ENCODE peak calls at places on chromosomes 13 and 19, in ten cellular contexts. One of them, this sample, is unnamed.

GRCh38 chr19:55080121-55080914 is 4.6 kb downstream of the EPS8L1 start:
- DNase-seq in caudate nucleus: peak
- DNase-seq in activated CD8-positive, alpha-beta memory T cell treated with anti-CD3 and anti-CD28 coated beads for 24 hours: peak
- DNase-seq in DMS153: peak
- DNase-seq in Ammon's horn: no peak
- DNase-seq in stimulated activated CD8-positive, alpha-beta memory T cell treated with anti-CD3 and anti-CD28 coated beads, Interleukin-4, amount 100 ng/mL, for 1 hour: no peak
- DNase-seq in MV-4-11: peak
- DNase-seq in activated naive CD4-positive, alpha-beta T cell treated with anti-CD3 and anti-CD28 coated beads, Interleukin-2, amount 50 U/mL, for 16 hours: peak
- DNase-seq in progenitor cell of endocrine pancreas: no peak
- DNase-seq in fibroblast of the conjunctiva: peak
- DNase-seq in this sample: no peak

GRCh38 chr13:110201114-110201513 is 105.8 kb downstream of the COL4A1 start:
- DNase-seq in Ammon's horn: no peak
- DNase-seq in stimulated activated CD8-positive, alpha-beta memory T cell treated with anti-CD3 and anti-CD28 coated beads, Interleukin-4, amount 100 ng/mL, for 1 hour: no peak
- DNase-seq in DMS153: no peak
- DNase-seq in activated CD8-positive, alpha-beta memory T cell treated with anti-CD3 and anti-CD28 coated beads for 24 hours: no peak
- DNase-seq in MV-4-11: no peak
- DNase-seq in fibroblast of the conjunctiva: no peak
- DNase-seq in caudate nucleus: no peak
- DNase-seq in activated naive CD4-positive, alpha-beta T cell treated with anti-CD3 and anti-CD28 coated beads, Interleukin-2, amount 50 U/mL, for 16 hours: no peak
- DNase-seq in progenitor cell of endocrine pancreas: no peak
- DNase-seq in this sample: no peak

GRCh38 chr19:6970478-6970877 is 50.8 kb downstream of the MBD3L2B start:
- DNase-seq in progenitor cell of endocrine pancreas: no peak
- DNase-seq in caudate nucleus: no peak
- DNase-seq in DMS153: no peak
- DNase-seq in activated naive CD4-positive, alpha-beta T cell treated with anti-CD3 and anti-CD28 coated beads, Interleukin-2, amount 50 U/mL, for 16 hours: no peak
- DNase-seq in activated CD8-positive, alpha-beta memory T cell treated with anti-CD3 and anti-CD28 coated beads for 24 hours: no peak
- DNase-seq in fibroblast of the conjunctiva: no peak
- DNase-seq in MV-4-11: peak
- DNase-seq in stimulated activated CD8-positive, alpha-beta memory T cell treated with anti-CD3 and anti-CD28 coated beads, Interleukin-4, amount 100 ng/mL, for 1 hour: no peak
- DNase-seq in Ammon's horn: peak
- DNase-seq in this sample: no peak

GRCh38 chr13:19587635-19588300 is 26.4 kb upstream of the TPTE2 start:
- DNase-seq in MV-4-11: peak
- DNase-seq in activated naive CD4-positive, alpha-beta T cell treated with anti-CD3 and anti-CD28 coated beads, Interleukin-2, amount 50 U/mL, for 16 hours: no peak
- DNase-seq in caudate nucleus: peak
- DNase-seq in activated CD8-positive, alpha-beta memory T cell treated with anti-CD3 and anti-CD28 coated beads for 24 hours: no peak
- DNase-seq in progenitor cell of endocrine pancreas: no peak
- DNase-seq in Ammon's horn: peak
- DNase-seq in DMS153: peak
- DNase-seq in fibroblast of the conjunctiva: peak
- DNase-seq in stimulated activated CD8-positive, alpha-beta memory T cell treated with anti-CD3 and anti-CD28 coated beads, Interleukin-4, amount 100 ng/mL, for 1 hour: no peak
- DNase-seq in this sample: no peak

GRCh38 chr19:1259206-1259872 is 9.8 kb upstream of the CIRBP start:
- DNase-seq in progenitor cell of endocrine pancreas: no peak
- DNase-seq in activated naive CD4-positive, alpha-beta T cell treated with anti-CD3 and anti-CD28 coated beads, Interleukin-2, amount 50 U/mL, for 16 hours: peak
- DNase-seq in DMS153: no peak
- DNase-seq in fibroblast of the conjunctiva: no peak
- DNase-seq in MV-4-11: peak
- DNase-seq in stimulated activated CD8-positive, alpha-beta memory T cell treated with anti-CD3 and anti-CD28 coated beads, Interleukin-4, amount 100 ng/mL, for 1 hour: peak
- DNase-seq in caudate nucleus: no peak
- DNase-seq in Ammon's horn: no peak
- DNase-seq in activated CD8-positive, alpha-beta memory T cell treated with anti-CD3 and anti-CD28 coated beads for 24 hours: peak
- DNase-seq in this sample: no peak

GRCh38 chr19:51321799-51322198 is 10.4 kb downstream of the IGLON5 start:
- DNase-seq in MV-4-11: no peak
- DNase-seq in caudate nucleus: no peak
- DNase-seq in fibroblast of the conjunctiva: no peak
- DNase-seq in DMS153: no peak
- DNase-seq in activated CD8-positive, alpha-beta memory T cell treated with anti-CD3 and anti-CD28 coated beads for 24 hours: no peak
- DNase-seq in progenitor cell of endocrine pancreas: no peak
- DNase-seq in Ammon's horn: no peak
- DNase-seq in activated naive CD4-positive, alpha-beta T cell treated with anti-CD3 and anti-CD28 coated beads, Interleukin-2, amount 50 U/mL, for 16 hours: no peak
- DNase-seq in stimulated activated CD8-positive, alpha-beta memory T cell treated with anti-CD3 and anti-CD28 coated beads, Interleukin-4, amount 100 ng/mL, for 1 hour: no peak
- DNase-seq in this sample: no peak

GRCh38 chr19:281992-282391 is 9.2 kb downstream of the PLPP2 start:
- DNase-seq in activated CD8-positive, alpha-beta memory T cell treated with anti-CD3 and anti-CD28 coated beads for 24 hours: no peak
- DNase-seq in fibroblast of the conjunctiva: no peak
- DNase-seq in activated naive CD4-positive, alpha-beta T cell treated with anti-CD3 and anti-CD28 coated beads, Interleukin-2, amount 50 U/mL, for 16 hours: no peak
- DNase-seq in Ammon's horn: no peak
- DNase-seq in progenitor cell of endocrine pancreas: no peak
- DNase-seq in DMS153: no peak
- DNase-seq in stimulated activated CD8-positive, alpha-beta memory T cell treated with anti-CD3 and anti-CD28 coated beads, Interleukin-4, amount 100 ng/mL, for 1 hour: no peak
- DNase-seq in caudate nucleus: no peak
- DNase-seq in MV-4-11: no peak
- DNase-seq in this sample: no peak

GRCh38 chr13:46126552-46127171 is 21.8 kb upstream of the CPB2 start:
- DNase-seq in caudate nucleus: peak
- DNase-seq in Ammon's horn: peak
- DNase-seq in progenitor cell of endocrine pancreas: peak
- DNase-seq in activated naive CD4-positive, alpha-beta T cell treated with anti-CD3 and anti-CD28 coated beads, Interleukin-2, amount 50 U/mL, for 16 hours: peak
- DNase-seq in fibroblast of the conjunctiva: peak
- DNase-seq in activated CD8-positive, alpha-beta memory T cell treated with anti-CD3 and anti-CD28 coated beads for 24 hours: peak
- DNase-seq in DMS153: peak
- DNase-seq in stimulated activated CD8-positive, alpha-beta memory T cell treated with anti-CD3 and anti-CD28 coated beads, Interleukin-4, amount 100 ng/mL, for 1 hour: peak
- DNase-seq in MV-4-11: peak
- DNase-seq in this sample: no peak

GRCh38 chr19:49362048-49362925 is at the start of gene TEAD2:
- DNase-seq in caudate nucleus: no peak
- DNase-seq in DMS153: no peak
- DNase-seq in activated naive CD4-positive, alpha-beta T cell treated with anti-CD3 and anti-CD28 coated beads, Interleukin-2, amount 50 U/mL, for 16 hours: peak
- DNase-seq in progenitor cell of endocrine pancreas: peak
- DNase-seq in Ammon's horn: no peak
- DNase-seq in stimulated activated CD8-positive, alpha-beta memory T cell treated with anti-CD3 and anti-CD28 coated beads, Interleukin-4, amount 100 ng/mL, for 1 hour: no peak
- DNase-seq in fibroblast of the conjunctiva: no peak
- DNase-seq in MV-4-11: no peak
- DNase-seq in activated CD8-positive, alpha-beta memory T cell treated with anti-CD3 and anti-CD28 coated beads for 24 hours: peak
- DNase-seq in this sample: no peak

GRCh38 chr13:79226250-79226649 is 179.8 kb downstream of the RBM26 start:
- DNase-seq in activated CD8-positive, alpha-beta memory T cell treated with anti-CD3 and anti-CD28 coated beads for 24 hours: no peak
- DNase-seq in caudate nucleus: no peak
- DNase-seq in stimulated activated CD8-positive, alpha-beta memory T cell treated with anti-CD3 and anti-CD28 coated beads, Interleukin-4, amount 100 ng/mL, for 1 hour: no peak
- DNase-seq in activated naive CD4-positive, alpha-beta T cell treated with anti-CD3 and anti-CD28 coated beads, Interleukin-2, amount 50 U/mL, for 16 hours: no peak
- DNase-seq in progenitor cell of endocrine pancreas: no peak
- DNase-seq in DMS153: no peak
- DNase-seq in Ammon's horn: no peak
- DNase-seq in MV-4-11: no peak
- DNase-seq in fibroblast of the conjunctiva: no peak
- DNase-seq in this sample: no peak

GRCh38 chr13:31764556-31764955 is 25.2 kb downstream of the RXFP2 start:
- DNase-seq in progenitor cell of endocrine pancreas: no peak
- DNase-seq in DMS153: no peak
- DNase-seq in activated CD8-positive, alpha-beta memory T cell treated with anti-CD3 and anti-CD28 coated beads for 24 hours: no peak
- DNase-seq in Ammon's horn: no peak
- DNase-seq in MV-4-11: no peak
- DNase-seq in fibroblast of the conjunctiva: no peak
- DNase-seq in caudate nucleus: no peak
- DNase-seq in stimulated activated CD8-positive, alpha-beta memory T cell treated with anti-CD3 and anti-CD28 coated beads, Interleukin-4, amount 100 ng/mL, for 1 hour: no peak
- DNase-seq in activated naive CD4-positive, alpha-beta T cell treated with anti-CD3 and anti-CD28 coated beads, Interleukin-2, amount 50 U/mL, for 16 hours: no peak
- DNase-seq in this sample: no peak

GRCh38 chr13:75120071-75120470 is 361.9 kb downstream of the TBC1D4 start:
- DNase-seq in fibroblast of the conjunctiva: no peak
- DNase-seq in activated naive CD4-positive, alpha-beta T cell treated with anti-CD3 and anti-CD28 coated beads, Interleukin-2, amount 50 U/mL, for 16 hours: no peak
- DNase-seq in caudate nucleus: no peak
- DNase-seq in DMS153: peak
- DNase-seq in activated CD8-positive, alpha-beta memory T cell treated with anti-CD3 and anti-CD28 coated beads for 24 hours: no peak
- DNase-seq in MV-4-11: no peak
- DNase-seq in progenitor cell of endocrine pancreas: no peak
- DNase-seq in Ammon's horn: no peak
- DNase-seq in stimulated activated CD8-positive, alpha-beta memory T cell treated with anti-CD3 and anti-CD28 coated beads, Interleukin-4, amount 100 ng/mL, for 1 hour: no peak
- DNase-seq in this sample: no peak

GRCh38 chr13:76331948-76332712 is 554.1 kb downstream of the KCTD12 start:
- DNase-seq in fibroblast of the conjunctiva: peak
- DNase-seq in caudate nucleus: no peak
- DNase-seq in activated naive CD4-positive, alpha-beta T cell treated with anti-CD3 and anti-CD28 coated beads, Interleukin-2, amount 50 U/mL, for 16 hours: no peak
- DNase-seq in DMS153: no peak
- DNase-seq in activated CD8-positive, alpha-beta memory T cell treated with anti-CD3 and anti-CD28 coated beads for 24 hours: no peak
- DNase-seq in Ammon's horn: no peak
- DNase-seq in progenitor cell of endocrine pancreas: no peak
- DNase-seq in stimulated activated CD8-positive, alpha-beta memory T cell treated with anti-CD3 and anti-CD28 coated beads, Interleukin-4, amount 100 ng/mL, for 1 hour: no peak
- DNase-seq in MV-4-11: peak
- DNase-seq in this sample: no peak

GRCh38 chr13:32206097-32206740 is 108.9 kb downstream of the ZAR1L start:
- DNase-seq in fibroblast of the conjunctiva: no peak
- DNase-seq in MV-4-11: no peak
- DNase-seq in activated naive CD4-positive, alpha-beta T cell treated with anti-CD3 and anti-CD28 coated beads, Interleukin-2, amount 50 U/mL, for 16 hours: no peak
- DNase-seq in progenitor cell of endocrine pancreas: no peak
- DNase-seq in DMS153: no peak
- DNase-seq in caudate nucleus: no peak
- DNase-seq in stimulated activated CD8-positive, alpha-beta memory T cell treated with anti-CD3 and anti-CD28 coated beads, Interleukin-4, amount 100 ng/mL, for 1 hour: no peak
- DNase-seq in activated CD8-positive, alpha-beta memory T cell treated with anti-CD3 and anti-CD28 coated beads for 24 hours: no peak
- DNase-seq in Ammon's horn: no peak
- DNase-seq in this sample: no peak

GRCh38 chr19:54430306-54431254 is 15.3 kb downstream of the TTYH1 start:
- DNase-seq in DMS153: no peak
- DNase-seq in caudate nucleus: peak
- DNase-seq in activated CD8-positive, alpha-beta memory T cell treated with anti-CD3 and anti-CD28 coated beads for 24 hours: peak
- DNase-seq in stimulated activated CD8-positive, alpha-beta memory T cell treated with anti-CD3 and anti-CD28 coated beads, Interleukin-4, amount 100 ng/mL, for 1 hour: no peak
- DNase-seq in Ammon's horn: peak
- DNase-seq in activated naive CD4-positive, alpha-beta T cell treated with anti-CD3 and anti-CD28 coated beads, Interleukin-2, amount 50 U/mL, for 16 hours: peak
- DNase-seq in fibroblast of the conjunctiva: no peak
- DNase-seq in progenitor cell of endocrine pancreas: no peak
- DNase-seq in MV-4-11: peak
- DNase-seq in this sample: no peak

GRCh38 chr19:3107658-3108057 is 13.5 kb downstream of the GNA11 start:
- DNase-seq in stimulated activated CD8-positive, alpha-beta memory T cell treated with anti-CD3 and anti-CD28 coated beads, Interleukin-4, amount 100 ng/mL, for 1 hour: no peak
- DNase-seq in caudate nucleus: no peak
- DNase-seq in MV-4-11: no peak
- DNase-seq in activated naive CD4-positive, alpha-beta T cell treated with anti-CD3 and anti-CD28 coated beads, Interleukin-2, amount 50 U/mL, for 16 hours: no peak
- DNase-seq in activated CD8-positive, alpha-beta memory T cell treated with anti-CD3 and anti-CD28 coated beads for 24 hours: no peak
- DNase-seq in DMS153: no peak
- DNase-seq in progenitor cell of endocrine pancreas: no peak
- DNase-seq in fibroblast of the conjunctiva: no peak
- DNase-seq in Ammon's horn: no peak
- DNase-seq in this sample: no peak

GRCh38 chr19:53041366-53041765 is 3.2 kb upstream of the ERVV-2 start:
- DNase-seq in fibroblast of the conjunctiva: no peak
- DNase-seq in MV-4-11: no peak
- DNase-seq in caudate nucleus: no peak
- DNase-seq in stimulated activated CD8-positive, alpha-beta memory T cell treated with anti-CD3 and anti-CD28 coated beads, Interleukin-4, amount 100 ng/mL, for 1 hour: no peak
- DNase-seq in activated CD8-positive, alpha-beta memory T cell treated with anti-CD3 and anti-CD28 coated beads for 24 hours: no peak
- DNase-seq in progenitor cell of endocrine pancreas: no peak
- DNase-seq in Ammon's horn: no peak
- DNase-seq in DMS153: no peak
- DNase-seq in activated naive CD4-positive, alpha-beta T cell treated with anti-CD3 and anti-CD28 coated beads, Interleukin-2, amount 50 U/mL, for 16 hours: no peak
- DNase-seq in this sample: no peak

GRCh38 chr13:20388184-20388583 is 137.5 kb downstream of the CRYL1 start:
- DNase-seq in fibroblast of the conjunctiva: no peak
- DNase-seq in stimulated activated CD8-positive, alpha-beta memory T cell treated with anti-CD3 and anti-CD28 coated beads, Interleukin-4, amount 100 ng/mL, for 1 hour: no peak
- DNase-seq in DMS153: no peak
- DNase-seq in MV-4-11: no peak
- DNase-seq in activated CD8-positive, alpha-beta memory T cell treated with anti-CD3 and anti-CD28 coated beads for 24 hours: peak
- DNase-seq in Ammon's horn: no peak
- DNase-seq in progenitor cell of endocrine pancreas: no peak
- DNase-seq in caudate nucleus: no peak
- DNase-seq in activated naive CD4-positive, alpha-beta T cell treated with anti-CD3 and anti-CD28 coated beads, Interleukin-2, amount 50 U/mL, for 16 hours: no peak
- DNase-seq in this sample: no peak

GRCh38 chr13:30862707-30863106 is 43.4 kb upstream of the MEDAG start:
- DNase-seq in caudate nucleus: no peak
- DNase-seq in MV-4-11: no peak
- DNase-seq in Ammon's horn: no peak
- DNase-seq in DMS153: no peak
- DNase-seq in fibroblast of the conjunctiva: no peak
- DNase-seq in stimulated activated CD8-positive, alpha-beta memory T cell treated with anti-CD3 and anti-CD28 coated beads, Interleukin-4, amount 100 ng/mL, for 1 hour: no peak
- DNase-seq in activated naive CD4-positive, alpha-beta T cell treated with anti-CD3 and anti-CD28 coated beads, Interleukin-2, amount 50 U/mL, for 16 hours: no peak
- DNase-seq in activated CD8-positive, alpha-beta memory T cell treated with anti-CD3 and anti-CD28 coated beads for 24 hours: no peak
- DNase-seq in progenitor cell of endocrine pancreas: no peak
- DNase-seq in this sample: no peak

GRCh38 chr19:17339088-17339741 is 1.9 kb downstream of the GTPBP3 start:
- DNase-seq in caudate nucleus: peak
- DNase-seq in MV-4-11: no peak
- DNase-seq in activated CD8-positive, alpha-beta memory T cell treated with anti-CD3 and anti-CD28 coated beads for 24 hours: peak
- DNase-seq in progenitor cell of endocrine pancreas: no peak
- DNase-seq in activated naive CD4-positive, alpha-beta T cell treated with anti-CD3 and anti-CD28 coated beads, Interleukin-2, amount 50 U/mL, for 16 hours: peak
- DNase-seq in fibroblast of the conjunctiva: no peak
- DNase-seq in Ammon's horn: no peak
- DNase-seq in stimulated activated CD8-positive, alpha-beta memory T cell treated with anti-CD3 and anti-CD28 coated beads, Interleukin-4, amount 100 ng/mL, for 1 hour: no peak
- DNase-seq in DMS153: no peak
- DNase-seq in this sample: no peak

GRCh38 chr19:30807263-30807662 is 435.1 kb downstream of the ZNF536 start:
- DNase-seq in MV-4-11: no peak
- DNase-seq in stimulated activated CD8-positive, alpha-beta memory T cell treated with anti-CD3 and anti-CD28 coated beads, Interleukin-4, amount 100 ng/mL, for 1 hour: no peak
- DNase-seq in activated CD8-positive, alpha-beta memory T cell treated with anti-CD3 and anti-CD28 coated beads for 24 hours: no peak
- DNase-seq in activated naive CD4-positive, alpha-beta T cell treated with anti-CD3 and anti-CD28 coated beads, Interleukin-2, amount 50 U/mL, for 16 hours: no peak
- DNase-seq in progenitor cell of endocrine pancreas: no peak
- DNase-seq in caudate nucleus: no peak
- DNase-seq in fibroblast of the conjunctiva: no peak
- DNase-seq in Ammon's horn: no peak
- DNase-seq in DMS153: no peak
- DNase-seq in this sample: no peak

GRCh38 chr19:47315125-47315821 is 5.6 kb downstream of the C5AR1 start:
- DNase-seq in caudate nucleus: peak
- DNase-seq in activated CD8-positive, alpha-beta memory T cell treated with anti-CD3 and anti-CD28 coated beads for 24 hours: no peak
- DNase-seq in stimulated activated CD8-positive, alpha-beta memory T cell treated with anti-CD3 and anti-CD28 coated beads, Interleukin-4, amount 100 ng/mL, for 1 hour: no peak
- DNase-seq in Ammon's horn: peak
- DNase-seq in progenitor cell of endocrine pancreas: no peak
- DNase-seq in activated naive CD4-positive, alpha-beta T cell treated with anti-CD3 and anti-CD28 coated beads, Interleukin-2, amount 50 U/mL, for 16 hours: peak
- DNase-seq in fibroblast of the conjunctiva: peak
- DNase-seq in MV-4-11: peak
- DNase-seq in DMS153: peak
- DNase-seq in this sample: no peak

GRCh38 chr19:40305403-40305802 is 20.3 kb upstream of the AKT2 start:
- DNase-seq in MV-4-11: peak
- DNase-seq in DMS153: peak
- DNase-seq in activated CD8-positive, alpha-beta memory T cell treated with anti-CD3 and anti-CD28 coated beads for 24 hours: peak
- DNase-seq in fibroblast of the conjunctiva: peak
- DNase-seq in Ammon's horn: peak
- DNase-seq in stimulated activated CD8-positive, alpha-beta memory T cell treated with anti-CD3 and anti-CD28 coated beads, Interleukin-4, amount 100 ng/mL, for 1 hour: peak
- DNase-seq in progenitor cell of endocrine pancreas: peak
- DNase-seq in activated naive CD4-positive, alpha-beta T cell treated with anti-CD3 and anti-CD28 coated beads, Interleukin-2, amount 50 U/mL, for 16 hours: peak
- DNase-seq in caudate nucleus: peak
- DNase-seq in this sample: peak

GRCh38 chr19:11324748-11325389 is 14.6 kb downstream of the RAB3D start:
- DNase-seq in fibroblast of the conjunctiva: no peak
- DNase-seq in stimulated activated CD8-positive, alpha-beta memory T cell treated with anti-CD3 and anti-CD28 coated beads, Interleukin-4, amount 100 ng/mL, for 1 hour: no peak
- DNase-seq in MV-4-11: no peak
- DNase-seq in caudate nucleus: no peak
- DNase-seq in progenitor cell of endocrine pancreas: no peak
- DNase-seq in DMS153: no peak
- DNase-seq in activated CD8-positive, alpha-beta memory T cell treated with anti-CD3 and anti-CD28 coated beads for 24 hours: no peak
- DNase-seq in Ammon's horn: no peak
- DNase-seq in activated naive CD4-positive, alpha-beta T cell treated with anti-CD3 and anti-CD28 coated beads, Interleukin-2, amount 50 U/mL, for 16 hours: no peak
- DNase-seq in this sample: no peak

GRCh38 chr19:12095111-12095790 is 30.7 kb downstream of the ZNF844 start:
- DNase-seq in activated CD8-positive, alpha-beta memory T cell treated with anti-CD3 and anti-CD28 coated beads for 24 hours: no peak
- DNase-seq in Ammon's horn: no peak
- DNase-seq in MV-4-11: peak
- DNase-seq in progenitor cell of endocrine pancreas: no peak
- DNase-seq in activated naive CD4-positive, alpha-beta T cell treated with anti-CD3 and anti-CD28 coated beads, Interleukin-2, amount 50 U/mL, for 16 hours: no peak
- DNase-seq in caudate nucleus: no peak
- DNase-seq in DMS153: no peak
- DNase-seq in stimulated activated CD8-positive, alpha-beta memory T cell treated with anti-CD3 and anti-CD28 coated beads, Interleukin-4, amount 100 ng/mL, for 1 hour: no peak
- DNase-seq in fibroblast of the conjunctiva: peak
- DNase-seq in this sample: no peak

GRCh38 chr13:99432637-99433542 is 68.4 kb upstream of the TM9SF2 start:
- DNase-seq in Ammon's horn: peak
- DNase-seq in DMS153: no peak
- DNase-seq in activated CD8-positive, alpha-beta memory T cell treated with anti-CD3 and anti-CD28 coated beads for 24 hours: peak
- DNase-seq in fibroblast of the conjunctiva: no peak
- DNase-seq in caudate nucleus: no peak
- DNase-seq in MV-4-11: peak
- DNase-seq in progenitor cell of endocrine pancreas: no peak
- DNase-seq in activated naive CD4-positive, alpha-beta T cell treated with anti-CD3 and anti-CD28 coated beads, Interleukin-2, amount 50 U/mL, for 16 hours: peak
- DNase-seq in stimulated activated CD8-positive, alpha-beta memory T cell treated with anti-CD3 and anti-CD28 coated beads, Interleukin-4, amount 100 ng/mL, for 1 hour: peak
- DNase-seq in this sample: no peak

GRCh38 chr13:99129951-99130350 is 70.7 kb upstream of the UBAC2 start:
- DNase-seq in DMS153: no peak
- DNase-seq in activated CD8-positive, alpha-beta memory T cell treated with anti-CD3 and anti-CD28 coated beads for 24 hours: no peak
- DNase-seq in Ammon's horn: no peak
- DNase-seq in stimulated activated CD8-positive, alpha-beta memory T cell treated with anti-CD3 and anti-CD28 coated beads, Interleukin-4, amount 100 ng/mL, for 1 hour: no peak
- DNase-seq in caudate nucleus: no peak
- DNase-seq in MV-4-11: no peak
- DNase-seq in progenitor cell of endocrine pancreas: no peak
- DNase-seq in fibroblast of the conjunctiva: no peak
- DNase-seq in activated naive CD4-positive, alpha-beta T cell treated with anti-CD3 and anti-CD28 coated beads, Interleukin-2, amount 50 U/mL, for 16 hours: no peak
- DNase-seq in this sample: no peak

GRCh38 chr19:36101550-36102327 is 9.2 kb upstream of the OVOL3 start:
- DNase-seq in activated CD8-positive, alpha-beta memory T cell treated with anti-CD3 and anti-CD28 coated beads for 24 hours: no peak
- DNase-seq in activated naive CD4-positive, alpha-beta T cell treated with anti-CD3 and anti-CD28 coated beads, Interleukin-2, amount 50 U/mL, for 16 hours: no peak
- DNase-seq in caudate nucleus: no peak
- DNase-seq in Ammon's horn: no peak
- DNase-seq in MV-4-11: no peak
- DNase-seq in progenitor cell of endocrine pancreas: no peak
- DNase-seq in DMS153: no peak
- DNase-seq in stimulated activated CD8-positive, alpha-beta memory T cell treated with anti-CD3 and anti-CD28 coated beads, Interleukin-4, amount 100 ng/mL, for 1 hour: no peak
- DNase-seq in fibroblast of the conjunctiva: no peak
- DNase-seq in this sample: no peak